ENCODE peak calls at places on chromosomes 13 and 19, in eight cellular contexts. C, D, T, V, Q, U, M and K are unnamed samples.
A peak's percentile ranks its signal among the peaks of the same experiment; 100 is the strongest.

GRCh38 chr19:7751157-7751783 is 3.9 kb upstream of the CD209 start:
- DNase-seq in V (no peak), T (no peak), D (no peak), Q (no peak), C (no peak), U (no peak), M (no peak), K (no peak)

GRCh38 chr13:113115363-113116205 is 7.0 kb upstream of the F10 start:
- DNase-seq in C (peak; percentile 50), Q (no peak), V (peak; percentile 46), D (peak; percentile 14), U (no peak), T (no peak), M (peak; percentile 16), K (no peak)

GRCh38 chr13:47959468-47960088 is 41.5 kb downstream of the SUCLA2 start:
- DNase-seq in C (no peak), T (peak; percentile 20), Q (no peak), D (no peak), M (no peak), U (no peak), V (no peak), K (no peak)

GRCh38 chr13:31310781-31311180 is 111.0 kb downstream of the B3GLCT start:
- DNase-seq in D (no peak), T (no peak), U (no peak), M (no peak), V (no peak), C (no peak), Q (peak; percentile 13), K (no peak)

GRCh38 chr13:113120300-113121182 is 2.1 kb upstream of the F10 start:
- DNase-seq in C (peak; percentile 43), T (no peak), Q (no peak), U (no peak), V (no peak), D (no peak), M (peak; percentile 22), K (no peak)

GRCh38 chr19:4624301-4624700 is 15.0 kb upstream of the TNFAIP8L1 start:
- DNase-seq in T (no peak), Q (no peak), M (no peak), U (no peak), V (no peak), D (no peak), C (no peak), K (no peak)

GRCh38 chr19:7122701-7123100 is 53.2 kb downstream of the ZNF557 start:
- DNase-seq in V (peak; percentile 58), Q (no peak), C (no peak), D (no peak), T (no peak), U (no peak), M (no peak), K (no peak)

GRCh38 chr13:75366380-75367280 is 115.3 kb downstream of the TBC1D4 start:
- DNase-seq in T (no peak), C (no peak), V (no peak), M (no peak), D (no peak), Q (peak; percentile 80), U (no peak), K (no peak)

GRCh38 chr13:44974056-44974798 is 15.0 kb downstream of the NUFIP1 start:
- DNase-seq in T (no peak), U (no peak), V (no peak), C (no peak), D (no peak), Q (peak; percentile 84), M (peak; percentile 66), K (no peak)

GRCh38 chr19:52896431-52897148 is 845 bp downstream of the ZNF320 start:
- DNase-seq in M (peak; percentile 57), U (no peak), D (peak; percentile 56), T (peak; percentile 47), V (no peak), Q (no peak), C (no peak), K (peak; percentile 73)

GRCh38 chr13:112605531-112605990 is 17.6 kb upstream of the TUBGCP3 start:
- DNase-seq in M (no peak), T (peak; percentile 44), V (no peak), U (no peak), C (no peak), D (no peak), Q (no peak), K (no peak)

DNA sequence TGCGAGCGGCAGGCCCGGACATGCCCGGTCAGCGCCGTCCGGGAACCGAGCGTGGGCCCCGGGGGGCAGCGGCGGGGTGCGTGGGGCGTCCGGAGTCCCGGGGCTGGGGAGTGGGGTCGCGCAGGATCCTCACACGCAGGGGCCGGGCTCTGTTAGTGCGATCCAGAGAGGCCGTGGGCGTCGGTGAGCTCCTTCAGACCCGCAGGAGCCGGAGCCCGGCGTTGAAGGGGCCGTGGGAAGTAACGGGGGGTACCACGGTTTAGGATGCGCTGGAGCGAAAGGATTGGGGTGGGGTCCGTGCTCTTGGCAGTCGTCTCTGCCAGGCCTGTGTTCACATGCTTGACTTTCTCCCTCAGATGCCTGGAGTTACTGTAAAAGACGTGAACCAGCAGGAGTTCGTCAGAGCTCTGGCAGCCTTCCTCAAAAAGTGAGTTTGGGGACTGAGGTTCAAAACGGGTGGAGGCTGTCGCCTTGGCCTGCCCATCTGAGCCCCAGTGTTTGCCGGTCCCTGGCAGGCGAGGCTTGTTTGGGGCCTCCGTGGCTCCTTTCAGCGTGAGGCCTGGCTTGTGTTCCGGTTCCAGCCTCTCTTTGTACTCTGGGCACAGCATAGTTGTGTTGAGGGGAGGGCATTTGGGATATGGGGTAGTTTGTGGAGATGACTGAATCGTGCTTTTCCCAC is 503 bp downstream of the RPS19 start:
- DNase-seq in V (peak; percentile 73), Q (peak; percentile 40), C (no peak), T (no peak), M (no peak), D (peak; percentile 14), U (no peak), K (no peak)
- H3K4me1 ChIP-seq in V (no peaks in the 10 kb centered on the region), Q (peaks cover 39% of the 10 kb centered on the region), C (peaks cover 12% of the 10 kb centered on the region), T (peaks cover 38% of the 10 kb centered on the region), M (peaks cover 61% of the 10 kb centered on the region), D (peaks cover 39% of the 10 kb centered on the region), U (peaks cover 52% of the 10 kb centered on the region), K (peaks cover 26% of the 10 kb centered on the region)

GRCh38 chr19:45172611-45173208 is 5.3 kb downstream of the TRAPPC6A start:
- DNase-seq in Q (no peak), T (no peak), U (no peak), D (no peak), C (no peak), V (no peak), M (no peak), K (no peak)
- H3K4me3 ChIP-seq in Q (no peak overlapping the region), T (no peak overlapping the region), U (no peak overlapping the region), D (no peak overlapping the region), C (no peak overlapping the region), V (no peak overlapping the region), M (no peak overlapping the region), K (no peak overlapping the region)

DNA sequence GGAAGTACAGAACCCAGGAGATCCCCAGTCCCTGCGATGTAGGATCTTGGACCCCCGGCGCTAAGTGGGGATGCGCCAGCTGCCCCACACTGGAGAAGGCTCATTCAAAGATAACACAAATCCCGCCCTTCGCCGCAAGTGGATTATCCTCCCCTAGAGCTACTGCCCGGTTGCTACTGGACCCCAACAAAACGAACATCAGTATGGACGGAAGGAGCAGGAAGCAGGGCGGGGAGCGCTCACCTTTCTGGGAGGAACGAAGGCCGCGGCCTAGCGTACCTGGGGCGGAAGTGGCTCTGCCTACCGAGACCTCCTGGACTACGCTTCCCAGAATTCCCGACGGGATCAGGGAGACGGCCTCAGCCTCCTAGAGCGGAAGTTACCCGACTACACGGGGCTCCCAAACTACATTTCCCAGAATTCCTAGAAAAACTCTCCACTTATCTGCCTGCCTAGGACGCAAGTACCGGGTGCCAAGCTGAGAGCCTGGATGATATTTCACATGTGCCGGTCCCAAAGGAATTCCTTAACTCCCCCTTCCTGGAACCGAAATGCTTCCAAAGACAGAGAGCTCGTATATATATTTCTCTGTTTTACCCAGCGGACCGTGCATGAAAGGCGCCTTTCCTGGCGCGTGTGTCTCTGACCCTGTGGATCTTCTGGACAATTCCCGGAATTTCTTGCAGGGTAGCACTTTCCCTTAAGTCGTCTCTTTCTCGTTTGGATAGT is at the start of gene ZNF112:
- DNase-seq in M (peak; percentile 90), Q (peak; percentile 93), D (peak; percentile 67), V (peak; percentile 93), T (peak; percentile 98), C (peak; percentile 81), U (peak; percentile 94), K (peak; percentile 90)
- TF ChIP-seq POLR2AphosphoS5 in M (peak; percentile 75), Q (no peak), D (peak; percentile 82), V (peak; percentile 62), T (peak; percentile 85), C (no peak), U (peak; percentile 72), K (no peak)

DNA sequence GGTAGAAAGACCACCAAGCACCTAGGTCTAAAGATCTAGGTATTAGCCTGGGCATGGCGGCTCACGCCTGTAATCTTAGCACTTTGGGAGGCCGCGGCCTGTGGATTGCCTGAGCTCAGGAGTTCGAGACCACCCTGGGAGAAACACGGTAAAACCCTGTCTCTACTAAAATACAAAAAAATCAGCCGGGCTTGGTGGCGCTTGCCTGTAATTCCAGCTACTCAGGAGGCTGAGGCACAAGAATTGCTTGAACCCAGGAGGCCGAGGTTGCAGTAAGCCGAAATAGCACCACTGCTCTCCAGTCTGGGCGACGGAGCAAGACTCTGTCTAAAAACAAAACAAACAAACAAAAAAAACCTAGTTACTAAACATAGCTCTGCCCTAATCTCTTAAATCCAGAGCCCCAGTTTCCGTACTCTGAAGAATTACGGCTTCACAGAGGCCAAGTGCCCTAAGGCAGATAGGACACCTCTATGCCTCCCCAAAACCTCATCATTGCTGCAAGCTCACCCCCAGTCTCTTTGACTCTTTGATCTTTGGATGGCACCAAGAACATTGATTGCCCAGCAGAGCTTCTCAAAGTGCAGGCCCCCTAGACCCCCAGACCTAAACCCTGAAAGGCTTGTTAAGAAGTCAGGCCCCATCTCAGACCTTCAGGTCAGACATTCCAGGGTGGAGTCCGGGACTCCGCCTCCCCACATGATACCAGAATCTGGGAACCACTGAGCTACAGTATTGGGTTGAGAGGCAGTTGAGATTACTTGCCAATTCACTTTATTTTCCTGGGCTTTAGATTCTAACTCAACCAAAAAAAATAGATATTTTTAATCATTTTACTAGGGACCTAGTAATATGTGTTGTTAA is 2.8 kb downstream of the COL4A2 start:
- DNase-seq in V (peak; percentile 66), D (no peak), Q (no peak), C (no peak), U (no peak), T (no peak), M (no peak), K (no peak)
- H3K4me1 ChIP-seq in V (no peaks in the 10 kb centered on the region), D (peaks cover 30% of the 10 kb centered on the region), Q (peaks cover 44% of the 10 kb centered on the region), C (peaks cover 3% of the 10 kb centered on the region), U (peaks cover 11% of the 10 kb centered on the region), T (peaks cover 23% of the 10 kb centered on the region), M (peaks cover 87% of the 10 kb centered on the region), K (peaks cover 42% of the 10 kb centered on the region)

DNA sequence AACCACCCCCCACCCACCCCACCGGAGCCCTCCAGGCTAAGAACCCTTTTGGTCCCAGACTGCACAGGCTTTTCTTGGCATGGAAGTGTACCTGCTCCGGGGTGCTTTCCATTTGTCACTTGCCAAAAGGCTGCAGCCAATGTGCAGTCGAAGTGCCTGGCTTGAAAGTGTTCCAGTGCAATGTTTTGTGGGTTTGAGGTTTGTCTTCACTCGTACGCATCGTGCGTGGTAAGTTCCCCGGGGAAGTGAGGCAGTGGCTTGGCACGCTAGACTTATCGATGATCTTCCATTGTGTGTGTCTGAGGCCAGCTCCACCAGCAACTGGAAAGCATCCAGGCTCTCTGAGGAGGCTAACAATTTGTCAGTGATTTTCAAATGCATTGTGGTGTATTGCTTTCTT is 194.3 kb downstream of the TDRD3 start:
- DNase-seq in T (no peak), D (no peak), C (no peak), V (no peak), M (no peak), U (no peak), Q (no peak), K (no peak)
- H3K4me3 ChIP-seq in T (no peak overlapping the region), D (no peak overlapping the region), C (peak overlapping the region; percentile 45), V (no peak overlapping the region), M (no peak overlapping the region), U (no peak overlapping the region), Q (no peak overlapping the region), K (no peak overlapping the region)

GRCh38 chr13:22915442-22916082 is 265.2 kb upstream of the SGCG start:
- DNase-seq in M (peak; percentile 40), C (no peak), V (peak; percentile 85), D (peak; percentile 55), Q (peak; percentile 9), T (peak; percentile 84), U (no peak), K (peak; percentile 68)
- TF ChIP-seq POLR2AphosphoS5 in M (no peak), C (no peak), V (peak; percentile 36), D (no peak), Q (no peak), T (peak; percentile 57), U (no peak), K (no peak)